ENCODE peak calls at places on chromosomes 11 and 22, in ten cellular contexts. P is fibroblast of pulmonary artery; V is stimulated activated CD8-positive, alpha-beta memory T cell treated with anti-CD3 and anti-CD28 coated beads, Interleukin-4, amount 100 ng/mL, for 4 hours; W is dermis microvascular lymphatic vessel endothelial cell; Y is stimulated activated naive CD4-positive, alpha-beta T cell; M is KG1; H is NCI-H1092; F is epithelial cell of esophagus; J is gastrocnemius medialis; K is HEK293T. Q is an unnamed sample.

GRCh38 chr11:134032501-134033091 is 36.3 kb upstream of the JAM3 start:
- DNase-seq in P (no peak), V (no peak), W (no peak), Y (no peak), M (no peak), H (peak), F (no peak), J (no peak), K (no peak), Q (no peak)

GRCh38 chr11:17351510-17352176 is at the start of gene NCR3LG1:
- DNase-seq in P (peak), V (peak), W (peak), Y (peak), M (peak), H (no peak), F (peak), J (peak), K (peak), Q (peak)

GRCh38 chr11:114175706-114176105 is 116.2 kb downstream of the ZBTB16 start:
- DNase-seq in P (no peak), V (no peak), W (no peak), Y (no peak), M (no peak), H (no peak), F (no peak), J (no peak), K (no peak), Q (no peak)

GRCh38 chr11:134288486-134288885 is 12.3 kb downstream of the GLB1L3 start:
- DNase-seq in P (no peak), V (no peak), W (no peak), Y (no peak), M (no peak), H (no peak), F (no peak), J (no peak), K (no peak), Q (no peak)

GRCh38 chr11:78371221-78371899 is 46.3 kb downstream of the GAB2 start:
- DNase-seq in P (no peak), V (no peak), W (no peak), Y (no peak), M (no peak), H (peak), F (no peak), J (no peak), K (no peak), Q (no peak)

GRCh38 chr22:23315341-23315917 is 135.1 kb downstream of the BCR start:
- DNase-seq in P (peak), V (peak), W (peak), Y (peak), M (no peak), H (no peak), F (peak), J (no peak), K (peak), Q (peak)

GRCh38 chr22:37690901-37691504 is 4.9 kb downstream of the NOL12 start:
- DNase-seq in P (no peak), V (no peak), W (no peak), Y (no peak), M (no peak), H (no peak), F (peak), J (peak), K (no peak), Q (no peak)

GRCh38 chr11:17683378-17684161 is 35.8 kb upstream of the MYOD1 start:
- DNase-seq in P (peak), V (no peak), W (peak), Y (no peak), M (no peak), H (no peak), F (peak), J (peak), K (no peak), Q (peak)

GRCh38 chr11:27694992-27695391 is 5.3 kb downstream of the BDNF start:
- DNase-seq in P (peak), V (no peak), W (peak), Y (no peak), M (no peak), H (peak), F (peak), J (no peak), K (no peak), Q (peak)

GRCh38 chr22:32355760-32356159 is 1.9 kb upstream of the RFPL3 start:
- DNase-seq in P (no peak), V (no peak), W (peak), Y (no peak), M (no peak), H (peak), F (peak), J (no peak), K (no peak), Q (no peak)

GRCh38 chr11:67615455-67616430 is 9.0 kb downstream of the NDUFV1 start:
- DNase-seq in P (peak), V (no peak), W (no peak), Y (no peak), M (no peak), H (no peak), F (peak), J (no peak), K (peak), Q (no peak)

GRCh38 chr22:28899199-28899853 is 16.0 kb downstream of the ZNRF3 start:
- DNase-seq in P (no peak), V (no peak), W (no peak), Y (peak), M (peak), H (no peak), F (peak), J (no peak), K (no peak), Q (peak)

GRCh38 chr22:50440544-50441249 is 34.1 kb downstream of the SBF1 start:
- DNase-seq in P (no peak), V (no peak), W (no peak), Y (no peak), M (no peak), H (no peak), F (no peak), J (no peak), K (no peak), Q (no peak)

GRCh38 chr11:4610258-4610935 is 2.4 kb upstream of the TRIM68 start:
- DNase-seq in P (peak), V (no peak), W (no peak), Y (no peak), M (peak), H (no peak), F (no peak), J (no peak), K (no peak), Q (no peak)

GRCh38 chr11:15471028-15471708 is 356.4 kb downstream of the INSC start:
- DNase-seq in P (no peak), V (no peak), W (no peak), Y (no peak), M (no peak), H (no peak), F (no peak), J (no peak), K (no peak), Q (no peak)

GRCh38 chr11:127074151-127074761 is 73.7 kb upstream of the KIRREL3 start:
- DNase-seq in P (peak), V (no peak), W (no peak), Y (no peak), M (no peak), H (peak), F (peak), J (no peak), K (peak), Q (peak)

GRCh38 chr11:44018127-44018521 is 29.7 kb upstream of the ACCSL start:
- DNase-seq in P (no peak), V (no peak), W (no peak), Y (no peak), M (no peak), H (no peak), F (no peak), J (no peak), K (no peak), Q (no peak)

GRCh38 chr11:120709808-120710207 is 198.3 kb downstream of the GRIK4 start:
- DNase-seq in P (no peak), V (no peak), W (no peak), Y (no peak), M (no peak), H (no peak), F (no peak), J (no peak), K (no peak), Q (peak)

Q was measured in astrocyte.